ENCODE peak calls at places on chromosomes 2 and 18, in six cellular contexts. R is CD8-positive, alpha-beta T cell; Q is coronary artery; L is AG09309; J is spleen; S is SK-N-SH. M is an unnamed sample.

GRCh38 chr2:209998596-209998995 is 3.8 kb upstream of the RPE start:
- DNase-seq in R (no peak), Q (no peak), L (no peak), J (no peak), S (no peak), M (no peak)

GRCh38 chr2:240573516-240574385 is 5.5 kb downstream of the RNPEPL1 start:
- DNase-seq in R (no peak), Q (no peak), L (no peak), J (peak), S (peak), M (no peak)

GRCh38 chr18:45522371-45522770 is 92.9 kb upstream of the SLC14A2 start:
- DNase-seq in R (no peak), Q (no peak), L (no peak), J (no peak), S (no peak), M (no peak)

GRCh38 chr2:180474716-180475115 is 467.6 kb upstream of the CWC22 start:
- DNase-seq in R (no peak), Q (no peak), L (no peak), J (no peak), S (no peak), M (no peak)

GRCh38 chr2:75076088-75076487 is 117.6 kb downstream of the POLE4 start:
- DNase-seq in R (no peak), Q (no peak), L (no peak), J (no peak), S (no peak), M (peak)

GRCh38 chr18:61926532-61926931 is 33.7 kb upstream of the RNF152 start:
- DNase-seq in R (no peak), Q (no peak), L (no peak), J (no peak), S (no peak), M (no peak)

GRCh38 chr2:151374426-151374825 is 17.0 kb downstream of the TNFAIP6 start:
- DNase-seq in R (no peak), Q (no peak), L (peak), J (no peak), S (no peak), M (no peak)

GRCh38 chr2:186693446-186693842 is 416 bp upstream of the FAM171B start:
- DNase-seq in R (no peak), Q (no peak), L (no peak), J (no peak), S (no peak), M (no peak)

GRCh38 chr2:199460808-199461454 is 3.2 kb upstream of the SATB2 start:
- DNase-seq in R (no peak), Q (no peak), L (no peak), J (no peak), S (no peak), M (no peak)

GRCh38 chr2:86476092-86476491 is 34.9 kb downstream of the KDM3A start:
- DNase-seq in R (no peak), Q (no peak), L (peak), J (no peak), S (no peak), M (no peak)

GRCh38 chr2:174605687-174606086 is 8.1 kb upstream of the WIPF1 start:
- DNase-seq in R (no peak), Q (no peak), L (no peak), J (no peak), S (no peak), M (no peak)

GRCh38 chr2:70541481-70542020 is 12.1 kb downstream of the TGFA start:
- DNase-seq in R (no peak), Q (no peak), L (no peak), J (no peak), S (no peak), M (no peak)

GRCh38 chr2:11473604-11474440 is 7.9 kb upstream of the E2F6 start:
- DNase-seq in R (no peak), Q (no peak), L (no peak), J (no peak), S (no peak), M (no peak)

GRCh38 chr2:110748489-110748867 is 16.1 kb downstream of the ACOXL start:
- DNase-seq in R (no peak), Q (no peak), L (no peak), J (no peak), S (no peak), M (no peak)

GRCh38 chr2:235008584-235009044 is 56.8 kb downstream of the SH3BP4 start:
- DNase-seq in R (no peak), Q (no peak), L (no peak), J (no peak), S (no peak), M (no peak)

GRCh38 chr2:37672104-37672869 is 845 bp upstream of the CDC42EP3 start:
- DNase-seq in R (peak), Q (peak), L (peak), J (peak), S (peak), M (peak)

GRCh38 chr18:62281684-62282083 is 43.4 kb upstream of the TNFRSF11A start:
- DNase-seq in R (no peak), Q (no peak), L (peak), J (no peak), S (no peak), M (no peak)

GRCh38 chr2:85757860-85758259 is 4.1 kb downstream of the ATOH8 start:
- DNase-seq in R (no peak), Q (no peak), L (no peak), J (no peak), S (no peak), M (no peak)

GRCh38 chr18:21600526-21601410 is at the start of gene ESCO1:
- DNase-seq in R (peak), Q (peak), L (peak), J (peak), S (peak), M (peak)

GRCh38 chr2:229489016-229489415 is 217.9 kb upstream of the PID1 start:
- DNase-seq in R (no peak), Q (no peak), L (peak), J (no peak), S (peak), M (no peak)

GRCh38 chr2:196331816-196332215 is 160.4 kb upstream of the STK17B start:
- DNase-seq in R (no peak), Q (no peak), L (no peak), J (no peak), S (no peak), M (no peak)

GRCh38 chr2:209383212-209383611 is 40.6 kb upstream of the MAP2 start:
- DNase-seq in R (no peak), Q (no peak), L (no peak), J (no peak), S (no peak), M (no peak)

GRCh38 chr2:31082002-31082401 is 56.2 kb downstream of the GALNT14 start:
- DNase-seq in R (no peak), Q (no peak), L (no peak), J (no peak), S (no peak), M (no peak)

GRCh38 chr2:108626993-108627392 is 92.3 kb upstream of the RANBP2 start:
- DNase-seq in R (no peak), Q (no peak), L (no peak), J (no peak), S (no peak), M (no peak)

GRCh38 chr2:127615511-127616166 is 30.3 kb upstream of the GPR17 start:
- DNase-seq in R (no peak), Q (peak), L (no peak), J (peak), S (peak), M (no peak)

GRCh38 chr2:72561621-72562318 is 264.1 kb downstream of the EXOC6B start:
- DNase-seq in R (no peak), Q (no peak), L (peak), J (no peak), S (no peak), M (no peak)

GRCh38 chr2:158815650-158816049 is 20.5 kb downstream of the DAPL1 start:
- DNase-seq in R (no peak), Q (no peak), L (no peak), J (no peak), S (no peak), M (peak)

GRCh38 chr2:7707723-7708122 is 790.5 kb downstream of the RNF144A start:
- DNase-seq in R (no peak), Q (no peak), L (no peak), J (no peak), S (no peak), M (no peak)

GRCh38 chr2:26540977-26541376 is 63.1 kb upstream of the OTOF start:
- DNase-seq in R (no peak), Q (no peak), L (no peak), J (no peak), S (no peak), M (no peak)

GRCh38 chr2:38029512-38029911 is 46.4 kb downstream of the CYP1B1 start:
- DNase-seq in R (no peak), Q (no peak), L (no peak), J (no peak), S (no peak), M (no peak)

GRCh38 chr2:132640116-132640515 is 29.9 kb downstream of the LYPD1 start:
- DNase-seq in R (no peak), Q (no peak), L (no peak), J (no peak), S (no peak), M (no peak)

GRCh38 chr2:180130403-180130802 is 123.3 kb upstream of the CWC22 start:
- DNase-seq in R (no peak), Q (no peak), L (no peak), J (no peak), S (no peak), M (no peak)

GRCh38 chr2:26043109-26043508 is 9.2 kb downstream of the RAB10 start:
- DNase-seq in R (no peak), Q (no peak), L (no peak), J (no peak), S (no peak), M (no peak)

GRCh38 chr18:23356915-23357421 is 96.1 kb upstream of the RIOK3 start:
- DNase-seq in R (no peak), Q (no peak), L (peak), J (no peak), S (no peak), M (no peak)

GRCh38 chr18:55603775-55604174 is 15.8 kb upstream of the TCF4 start:
- DNase-seq in R (no peak), Q (no peak), L (no peak), J (no peak), S (no peak), M (no peak)

DNA sequence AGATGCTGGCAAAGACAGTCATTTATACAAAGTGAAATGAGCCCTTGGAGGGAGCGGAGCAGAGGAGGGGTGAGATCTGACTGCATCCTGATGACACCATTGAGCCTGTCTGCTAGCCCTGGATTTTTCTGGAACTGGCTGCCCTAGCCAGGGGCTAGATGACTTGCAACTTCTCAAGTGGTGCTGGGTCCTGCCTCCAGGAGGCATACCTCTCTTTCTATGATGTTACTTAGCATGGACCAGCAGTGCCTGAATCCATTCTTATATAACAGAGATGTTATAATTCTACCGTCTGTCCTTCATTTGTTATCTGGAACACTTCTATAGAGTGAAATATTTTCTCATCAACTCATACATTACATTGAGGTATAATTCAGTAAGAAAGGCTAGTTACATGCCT is 8.5 kb upstream of the TWIST2 start:
- DNase-seq in R (no peak), Q (no peak), L (no peak), J (no peak), S (no peak), M (no peak)
- TF ChIP-seq CTCF in R (no peak), Q (no peak), L (no peak), J (no peak), S (peak), M (no peak)

DNA sequence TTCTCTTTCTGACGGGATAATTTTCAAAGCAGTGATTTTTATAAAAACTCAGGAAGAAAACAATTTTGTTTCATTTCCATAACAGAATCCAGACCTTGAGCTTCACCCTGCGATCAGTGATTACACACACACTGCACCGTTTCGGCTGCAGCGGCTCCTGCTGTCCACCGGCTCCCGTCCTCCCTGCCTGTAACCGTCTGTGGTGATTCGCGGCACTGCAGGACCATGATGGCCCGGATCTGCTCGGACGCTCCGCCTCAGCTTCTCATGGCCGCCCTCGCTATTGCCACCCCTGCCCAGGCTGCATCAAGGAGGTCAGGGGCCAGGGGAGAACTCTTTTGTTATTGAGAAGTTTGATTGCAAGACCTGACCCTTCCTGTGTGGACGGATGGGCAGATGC is 246.1 kb downstream of the TWIST2 start:
- DNase-seq in R (no peak), Q (no peak), L (no peak), J (no peak), S (peak), M (no peak)
- TF ChIP-seq CTCF in R (no peak), Q (no peak), L (no peak), J (no peak), S (no peak), M (no peak)

DNA sequence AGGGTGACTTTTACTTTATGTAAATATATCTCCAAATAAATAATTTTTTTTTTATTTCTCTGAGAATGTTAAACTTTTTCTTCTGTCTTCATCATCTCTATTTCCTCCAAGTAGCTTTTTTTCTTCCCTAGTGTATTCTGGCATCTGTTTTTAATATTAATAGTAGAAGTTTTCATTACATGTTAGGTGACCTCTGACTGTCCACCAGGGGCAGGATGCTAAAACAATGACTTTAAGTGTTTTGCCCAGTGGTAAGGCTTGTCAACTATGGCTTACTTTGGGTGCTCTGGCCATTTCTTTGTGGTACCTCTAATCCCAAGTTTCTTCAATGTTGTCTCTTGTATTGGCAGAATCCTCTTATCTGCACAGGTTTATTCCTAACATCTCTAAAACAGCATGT is 127.1 kb downstream of the SRBD1 start:
- DNase-seq in R (no peak), Q (no peak), L (no peak), J (no peak), S (peak), M (no peak)
- TF ChIP-seq CTCF in R (no peak), Q (no peak), L (peak), J (no peak), S (peak), M (no peak)

GRCh38 chr2:176876493-176877103 is 336.0 kb upstream of the HNRNPA3 start:
- DNase-seq in R (no peak), Q (no peak), L (no peak), J (no peak), S (no peak), M (no peak)

GRCh38 chr2:176872406-176872805 is 340.2 kb upstream of the HNRNPA3 start:
- DNase-seq in R (no peak), Q (no peak), L (no peak), J (no peak), S (no peak), M (no peak)

DNA sequence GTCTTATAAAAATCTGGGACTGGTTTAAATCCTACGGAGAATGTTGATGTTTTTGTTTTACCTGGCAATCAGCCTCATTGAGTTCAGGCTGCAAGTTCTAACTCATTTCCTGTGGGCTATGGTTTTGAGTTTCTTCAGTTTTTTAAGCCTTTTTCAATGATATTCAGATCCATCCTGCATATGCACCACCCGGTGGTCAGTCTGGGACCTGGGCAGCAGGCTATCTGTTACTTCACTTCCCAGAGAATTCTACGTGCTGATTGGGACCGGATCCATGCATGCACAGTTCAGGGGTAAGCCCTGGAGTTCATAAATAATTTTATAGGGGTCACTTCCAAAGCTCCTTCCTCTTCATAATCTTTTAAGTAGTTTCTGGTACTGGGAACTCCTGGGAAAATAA is 339.2 kb upstream of the HNRNPA3 start:
- DNase-seq in R (no peak), Q (no peak), L (no peak), J (no peak), S (peak), M (no peak)
- TF ChIP-seq CTCF in R (no peak), Q (no peak), L (no peak), J (no peak), S (peak), M (no peak)

GRCh38 chr18:74524097-74524496 is 10.2 kb upstream of the CNDP1 start:
- DNase-seq in R (no peak), Q (no peak), L (no peak), J (peak), S (no peak), M (no peak)

GRCh38 chr18:74520096-74520833 is 14.0 kb upstream of the CNDP1 start:
- DNase-seq in R (no peak), Q (no peak), L (no peak), J (peak), S (no peak), M (no peak)

GRCh38 chr18:74521068-74521725 is 13.1 kb upstream of the CNDP1 start:
- DNase-seq in R (no peak), Q (no peak), L (no peak), J (peak), S (no peak), M (no peak)

GRCh38 chr18:74525741-74526140 is 8.6 kb upstream of the CNDP1 start:
- DNase-seq in R (no peak), Q (no peak), L (no peak), J (peak), S (no peak), M (no peak)

DNA sequence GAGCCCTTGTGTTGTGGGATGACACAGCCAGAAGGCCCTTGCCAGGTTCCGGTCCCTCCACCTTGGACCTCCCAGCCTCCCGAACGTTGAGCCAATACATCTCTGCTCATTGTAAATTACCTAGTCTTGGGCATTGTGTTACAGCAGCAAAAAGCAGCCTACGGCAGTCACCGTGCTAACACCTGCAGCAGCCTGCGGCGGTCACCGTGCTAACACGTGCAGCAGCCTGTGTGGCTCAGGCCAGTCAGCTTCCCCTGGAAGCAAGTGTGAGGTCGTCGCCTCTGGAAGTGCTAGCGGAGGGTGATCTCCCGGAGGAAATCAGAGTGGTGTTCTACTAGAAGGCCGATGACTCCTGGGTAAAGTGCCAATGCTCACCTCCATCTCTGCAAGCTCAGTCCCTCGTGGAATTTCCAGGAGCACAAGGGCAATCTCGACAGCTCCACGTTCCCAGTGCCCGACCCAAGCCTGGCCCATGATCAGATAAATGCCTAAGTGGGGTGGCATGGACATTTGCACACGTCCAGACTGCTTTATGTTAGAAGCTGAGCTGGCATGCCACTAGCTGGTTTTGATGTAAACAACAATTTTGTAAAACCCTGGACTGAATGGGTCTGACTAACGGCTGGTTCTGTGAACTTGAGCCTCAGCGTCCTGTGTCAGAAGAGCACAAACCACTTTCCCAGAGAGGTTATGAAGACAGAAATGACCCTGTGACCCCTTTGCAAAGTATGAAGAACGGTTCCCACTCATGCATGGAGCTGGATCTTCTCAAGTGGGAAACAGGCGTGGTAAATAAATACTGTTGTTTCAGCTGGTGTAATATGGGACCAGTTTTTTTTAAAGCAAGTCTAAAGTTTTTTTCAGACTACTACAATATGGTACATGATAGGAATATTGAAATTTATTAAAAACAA is 11.4 kb upstream of the CNDP1 start:
- DNase-seq in R (no peak), Q (no peak), L (no peak), J (peak), S (no peak), M (no peak)
- TF ChIP-seq CTCF in R (no peak), Q (no peak), L (no peak), J (no peak), S (no peak), M (no peak)

DNA sequence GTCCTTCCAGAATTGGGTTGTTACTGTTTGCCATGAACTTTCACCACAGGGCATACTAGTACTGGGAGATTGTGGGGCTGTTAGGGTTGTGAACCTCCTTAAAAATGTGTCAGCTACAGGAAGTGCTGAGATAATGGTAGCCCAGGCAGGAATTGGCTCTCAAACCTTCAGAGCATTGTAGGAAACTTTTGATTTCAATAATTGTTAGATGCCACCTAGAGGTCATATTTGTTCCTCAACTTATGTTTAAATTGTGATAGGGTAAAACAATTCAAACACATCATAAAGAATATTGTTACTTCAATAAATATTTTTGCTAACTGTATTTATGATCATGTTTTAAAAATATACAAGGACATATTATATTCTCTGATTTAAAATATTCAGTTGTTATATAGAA is 594.6 kb downstream of the ADCYAP1 start:
- DNase-seq in R (no peak), Q (no peak), L (no peak), J (no peak), S (no peak), M (no peak)
- TF ChIP-seq CTCF in R (no peak), Q (no peak), L (no peak), J (no peak), S (peak), M (peak)

GRCh38 chr2:46298522-46299351 is 1.5 kb downstream of the EPAS1 start:
- DNase-seq in R (no peak), Q (peak), L (no peak), J (peak), S (peak), M (peak)
- TF ChIP-seq CTCF in R (no peak), Q (no peak), L (peak), J (no peak), S (peak), M (no peak)

M was measured in D721Med.